ENCODE peak calls at places on chromosomes 11 and 22, in ten cellular contexts. S is kidney epithelial cell, H is fibroblast of pulmonary artery, U is upper lobe of right lung, F is IMR-90, B is dorsolateral prefrontal cortex, J is AG09319, W is fibroblast of lung, E is Panc1, M is HFFc6. Y is an unnamed sample.

GRCh38 chr11:96154802-96155520 is 188.0 kb downstream of the MAML2 start:
- DNase-seq in B (peak), M (peak), E (no peak), U (no peak), W (peak), F (peak), J (no peak), H (peak), S (no peak), Y (no peak)

GRCh38 chr11:8196749-8197148 is 27.9 kb upstream of the RIC3 start:
- DNase-seq in B (no peak), U (no peak), M (no peak), E (no peak), W (no peak), H (no peak), F (no peak), J (no peak), S (no peak), Y (no peak)

GRCh38 chr22:20777420-20778177 is 3.7 kb downstream of the SERPIND1 start:
- DNase-seq in B (no peak), H (peak), U (no peak), F (peak), S (peak), W (peak), J (peak), M (peak), E (no peak), Y (no peak)

GRCh38 chr11:58059011-58059358 is 28.2 kb downstream of the OR6Q1 start:
- DNase-seq in U (no peak), S (no peak), M (peak), F (peak), E (no peak), H (peak), B (no peak), W (peak), J (peak), Y (no peak)

GRCh38 chr11:133382217-133382746 is 150.0 kb downstream of the OPCML start:
- DNase-seq in M (no peak), W (no peak), J (no peak), F (no peak), E (no peak), B (no peak), S (no peak), H (no peak), U (no peak), Y (no peak)

GRCh38 chr11:14258177-14258935 is 100.6 kb downstream of the RRAS2 start:
- DNase-seq in H (peak), S (peak), J (no peak), W (peak), U (no peak), M (peak), B (no peak), F (peak), E (peak), Y (no peak)

GRCh38 chr11:12798609-12799011 is 124.4 kb downstream of the TEAD1 start:
- DNase-seq in U (no peak), B (no peak), F (no peak), M (no peak), H (no peak), W (no peak), S (no peak), J (no peak), E (no peak), Y (no peak)

GRCh38 chr11:15073361-15074205 is at the start of gene CALCB:
- DNase-seq in B (peak), H (peak), S (no peak), E (no peak), W (peak), F (peak), J (no peak), U (no peak), M (no peak), Y (no peak)

GRCh38 chr11:45392621-45393183 is 106.6 kb upstream of the SYT13 start:
- DNase-seq in B (no peak), S (no peak), U (no peak), F (no peak), E (no peak), H (no peak), W (no peak), M (no peak), J (no peak), Y (no peak)

GRCh38 chr11:20374746-20375305 is 11.3 kb downstream of the HTATIP2 start:
- DNase-seq in J (no peak), U (no peak), B (no peak), E (no peak), H (peak), F (peak), M (no peak), S (no peak), W (no peak), Y (no peak)

GRCh38 chr22:28594784-28595324 is 84.8 kb downstream of the TTC28 start:
- DNase-seq in M (peak), W (peak), E (peak), U (no peak), F (peak), S (peak), J (peak), H (peak), B (no peak), Y (no peak)

GRCh38 chr11:60208146-60208895 is 25.4 kb upstream of the MS4A6A start:
- DNase-seq in M (no peak), S (no peak), J (no peak), F (no peak), E (no peak), U (no peak), W (no peak), B (no peak), H (no peak), Y (no peak)

GRCh38 chr11:19218801-19219460 is 17.1 kb upstream of the CSRP3 start:
- DNase-seq in B (no peak), W (peak), U (no peak), F (no peak), S (no peak), H (peak), M (no peak), E (no peak), J (no peak), Y (no peak)

GRCh38 chr11:12765428-12765827 is 91.2 kb downstream of the TEAD1 start:
- DNase-seq in U (no peak), H (peak), W (peak), F (peak), S (no peak), M (no peak), E (no peak), J (no peak), B (no peak), Y (no peak)

GRCh38 chr11:43366597-43367121 is 7.9 kb downstream of the TTC17 start:
- DNase-seq in H (peak), S (no peak), B (no peak), E (no peak), J (no peak), M (peak), U (no peak), W (peak), F (peak), Y (no peak)

GRCh38 chr11:124310746-124311145 is 3.0 kb downstream of the OR8D1 start:
- DNase-seq in F (peak), W (no peak), S (no peak), U (no peak), E (no peak), B (no peak), H (peak), M (no peak), J (peak), Y (no peak)

GRCh38 chr22:37229012-37229804 is 14.9 kb downstream of the RAC2 start:
- DNase-seq in M (peak), B (no peak), F (peak), H (peak), S (peak), W (peak), J (peak), U (no peak), E (peak), Y (no peak)

GRCh38 chr22:49599691-49600451 is 227.8 kb downstream of the BRD1 start:
- DNase-seq in W (no peak), B (no peak), S (no peak), U (peak), F (no peak), E (no peak), H (no peak), J (no peak), M (no peak), Y (no peak)

GRCh38 chr22:45270095-45271020 is 14.4 kb upstream of the UPK3A start:
- DNase-seq in W (no peak), H (no peak), S (no peak), J (no peak), B (no peak), E (no peak), U (no peak), F (no peak), M (no peak), Y (no peak)

GRCh38 chr22:21760640-21761039 is 25.0 kb upstream of the YPEL1 start:
- DNase-seq in J (peak), U (no peak), B (no peak), E (no peak), M (peak), F (peak), H (peak), W (peak), S (no peak), Y (no peak)

GRCh38 chr11:10655931-10656576 is 37.5 kb downstream of the IRAG1 start:
- DNase-seq in F (no peak), S (no peak), W (no peak), U (peak), E (no peak), M (no peak), J (no peak), B (no peak), H (no peak), Y (no peak)

GRCh38 chr22:41021039-41021654 is 70.0 kb downstream of the RBX1 start:
- DNase-seq in H (no peak), B (peak), S (no peak), M (no peak), W (no peak), E (no peak), J (no peak), U (peak), F (no peak), Y (no peak)

GRCh38 chr11:25065711-25066110 is 568.9 kb downstream of the LUZP2 start:
- DNase-seq in M (no peak), F (peak), W (peak), H (peak), E (peak), J (no peak), B (no peak), U (no peak), S (peak), Y (no peak)

GRCh38 chr11:112345708-112346107 is 85.0 kb upstream of the PLET1 start:
- DNase-seq in S (no peak), E (no peak), F (no peak), W (no peak), J (no peak), M (no peak), B (no peak), H (no peak), U (no peak), Y (no peak)

GRCh38 chr11:27183672-27184457 is 143.2 kb downstream of the BBOX1 start:
- DNase-seq in B (peak), H (peak), E (peak), F (peak), U (no peak), J (peak), W (peak), S (no peak), M (peak), Y (no peak)

GRCh38 chr22:41367039-41367679 is 14.6 kb upstream of the TEF start:
- DNase-seq in M (peak), S (peak), H (peak), F (peak), W (peak), E (no peak), J (peak), U (peak), B (peak), Y (no peak)

GRCh38 chr11:43579171-43579918 is 101.2 kb upstream of the HSD17B12 start:
- DNase-seq in S (no peak), B (peak), H (peak), E (no peak), W (peak), U (no peak), J (no peak), M (no peak), F (peak), Y (no peak)

GRCh38 chr22:39731881-39732555 is 161.5 kb downstream of the CACNA1I start:
- DNase-seq in S (no peak), J (no peak), W (no peak), B (no peak), H (no peak), U (peak), F (no peak), E (no peak), M (no peak), Y (no peak)

GRCh38 chr11:66600219-66600923 is 7.4 kb downstream of the CCS start:
- DNase-seq in U (no peak), S (no peak), J (no peak), M (no peak), E (no peak), F (peak), H (peak), W (no peak), B (no peak), Y (no peak)

GRCh38 chr11:46676436-46677158 is 23.8 kb downstream of the ARHGAP1 start:
- DNase-seq in B (no peak), H (no peak), M (no peak), E (no peak), S (no peak), W (no peak), J (no peak), U (peak), F (no peak), Y (no peak)
- TF ChIP-seq CTCF in B (no peak), H (no peak), M (no peak), E (no peak), S (no peak), W (no peak), J (no peak), U (no peak), F (no peak), Y (no peak)

GRCh38 chr11:73528877-73529530 is 68.9 kb downstream of the FAM168A start:
- DNase-seq in S (no peak), M (no peak), F (no peak), B (no peak), W (no peak), U (no peak), H (no peak), E (no peak), J (no peak), Y (no peak)

GRCh38 chr11:73531386-73531785 is 66.5 kb downstream of the FAM168A start:
- DNase-seq in E (no peak), J (no peak), U (no peak), H (no peak), B (no peak), W (no peak), M (no peak), F (no peak), S (no peak), Y (no peak)

GRCh38 chr11:73528013-73528412 is 69.9 kb downstream of the FAM168A start:
- DNase-seq in M (no peak), F (no peak), H (no peak), J (no peak), S (no peak), U (no peak), B (no peak), W (no peak), E (no peak), Y (no peak)

GRCh38 chr11:73528420-73528819 is 69.5 kb downstream of the FAM168A start:
- DNase-seq in J (no peak), W (no peak), U (no peak), F (no peak), B (no peak), E (no peak), S (no peak), M (no peak), H (no peak), Y (no peak)

GRCh38 chr11:73530109-73530508 is 67.8 kb downstream of the FAM168A start:
- DNase-seq in J (no peak), H (no peak), S (no peak), E (no peak), M (no peak), B (no peak), W (no peak), F (no peak), U (no peak), Y (no peak)
- TF ChIP-seq CTCF in J (peak), H (peak), S (peak), E (peak), M (peak), B (no peak), W (no peak), F (no peak), U (no peak), Y (peak)

GRCh38 chr11:75399344-75400109 is at the start of gene RPS3:
- DNase-seq in F (peak), S (peak), J (peak), B (peak), U (peak), W (peak), M (peak), E (peak), H (peak), Y (peak)
- TF ChIP-seq CTCF in F (peak), S (peak), J (peak), B (peak), U (peak), W (no peak), M (peak), E (no peak), H (no peak), Y (no peak)

GRCh38 chr11:118870396-118871343 is 13.0 kb upstream of the CXCR5 start:
- DNase-seq in J (no peak), M (no peak), E (no peak), W (peak), H (peak), F (peak), B (peak), U (peak), S (peak), Y (no peak)
- TF ChIP-seq CTCF in J (peak), M (peak), E (no peak), W (peak), H (peak), F (peak), B (peak), U (no peak), S (peak), Y (no peak)

GRCh38 chr11:17388609-17389204 is at the start of gene KCNJ11:
- DNase-seq in H (no peak), U (no peak), S (no peak), F (no peak), W (no peak), E (no peak), J (no peak), M (no peak), B (no peak), Y (no peak)
- TF ChIP-seq CTCF in H (no peak), U (no peak), S (no peak), F (no peak), W (no peak), E (no peak), J (no peak), M (no peak), B (no peak), Y (peak)

GRCh38 chr11:111162306-111162705 is 83.2 kb upstream of the POU2AF2 start:
- DNase-seq in F (peak), B (peak), W (no peak), S (no peak), M (peak), U (no peak), H (peak), J (no peak), E (no peak), Y (no peak)
- TF ChIP-seq CTCF in F (peak), B (no peak), W (no peak), S (no peak), M (no peak), U (no peak), H (no peak), J (no peak), E (no peak), Y (no peak)

GRCh38 chr11:63901660-63902059 is 15.3 kb downstream of the RCOR2 start:
- DNase-seq in H (peak), U (no peak), M (no peak), S (no peak), W (peak), F (peak), B (no peak), E (no peak), J (no peak), Y (no peak)
- TF ChIP-seq CTCF in H (peak), U (peak), M (peak), S (peak), W (peak), F (peak), B (no peak), E (no peak), J (peak), Y (peak)